ENCODE peak calls at places on chromosomes 1 and 21, in ten cellular contexts. One of them, this sample, is unnamed.
A peak's percentile ranks its signal among the peaks of the same experiment; 100 is the strongest.

GRCh38 chr1:248696775-248697174 is 5.8 kb downstream of the OR14I1 start:
- ATAC-seq in Panc1: no peak
- ATAC-seq in CD4-positive, alpha-beta T cell: no peak
- ATAC-seq in K562: no peak
- ATAC-seq in heart right ventricle: no peak
- ATAC-seq in GM23338: no peak
- ATAC-seq in aorta: no peak
- ATAC-seq in pancreas: no peak
- ATAC-seq in stimulated activated naive CD8-positive, alpha-beta T cell treated with anti-CD3 and anti-CD28 coated beads, Interleukin-15, Interleukin-2, amounts not matched to agents 100 U/mL and 50 U/mL, for 24 hours: no peak
- ATAC-seq in T-helper 17 cell: no peak
- ATAC-seq in this sample: peak; percentile 53

GRCh38 chr21:38308010-38308784 is 51.4 kb downstream of the KCNJ15 start:
- ATAC-seq in Panc1: no peak
- ATAC-seq in CD4-positive, alpha-beta T cell: no peak
- ATAC-seq in K562: no peak
- ATAC-seq in heart right ventricle: peak; percentile 60
- ATAC-seq in GM23338: no peak
- ATAC-seq in aorta: peak; percentile 89
- ATAC-seq in pancreas: peak; percentile 49
- ATAC-seq in stimulated activated naive CD8-positive, alpha-beta T cell treated with anti-CD3 and anti-CD28 coated beads, Interleukin-15, Interleukin-2, amounts not matched to agents 100 U/mL and 50 U/mL, for 24 hours: no peak
- ATAC-seq in T-helper 17 cell: no peak
- ATAC-seq in this sample: no peak

GRCh38 chr1:214380986-214381695 is 100.2 kb downstream of the SMYD2 start:
- ATAC-seq in Panc1: no peak
- ATAC-seq in CD4-positive, alpha-beta T cell: no peak
- ATAC-seq in K562: no peak
- ATAC-seq in heart right ventricle: no peak
- ATAC-seq in GM23338: no peak
- ATAC-seq in aorta: no peak
- ATAC-seq in pancreas: no peak
- ATAC-seq in stimulated activated naive CD8-positive, alpha-beta T cell treated with anti-CD3 and anti-CD28 coated beads, Interleukin-15, Interleukin-2, amounts not matched to agents 100 U/mL and 50 U/mL, for 24 hours: no peak
- ATAC-seq in T-helper 17 cell: no peak
- ATAC-seq in this sample: no peak

GRCh38 chr1:85283475-85284199 is 7.2 kb upstream of the BCL10 start:
- ATAC-seq in Panc1: no peak
- ATAC-seq in CD4-positive, alpha-beta T cell: no peak
- ATAC-seq in K562: peak; percentile 64
- ATAC-seq in heart right ventricle: peak; percentile 40
- ATAC-seq in GM23338: peak; percentile 62
- ATAC-seq in aorta: peak; percentile 37
- ATAC-seq in pancreas: peak; percentile 90
- ATAC-seq in stimulated activated naive CD8-positive, alpha-beta T cell treated with anti-CD3 and anti-CD28 coated beads, Interleukin-15, Interleukin-2, amounts not matched to agents 100 U/mL and 50 U/mL, for 24 hours: no peak
- ATAC-seq in T-helper 17 cell: no peak
- ATAC-seq in this sample: no peak

GRCh38 chr1:40794915-40795715 is 11.5 kb downstream of the KCNQ4 start:
- ATAC-seq in Panc1: no peak
- ATAC-seq in CD4-positive, alpha-beta T cell: peak; percentile 69
- ATAC-seq in K562: no peak
- ATAC-seq in heart right ventricle: no peak
- ATAC-seq in GM23338: no peak
- ATAC-seq in aorta: no peak
- ATAC-seq in pancreas: no peak
- ATAC-seq in stimulated activated naive CD8-positive, alpha-beta T cell treated with anti-CD3 and anti-CD28 coated beads, Interleukin-15, Interleukin-2, amounts not matched to agents 100 U/mL and 50 U/mL, for 24 hours: no peak
- ATAC-seq in T-helper 17 cell: peak; percentile 51
- ATAC-seq in this sample: no peak

GRCh38 chr21:14838400-14838799 is 226.4 kb downstream of the NRIP1 start:
- ATAC-seq in Panc1: no peak
- ATAC-seq in CD4-positive, alpha-beta T cell: no peak
- ATAC-seq in K562: no peak
- ATAC-seq in heart right ventricle: no peak
- ATAC-seq in GM23338: no peak
- ATAC-seq in aorta: no peak
- ATAC-seq in pancreas: no peak
- ATAC-seq in stimulated activated naive CD8-positive, alpha-beta T cell treated with anti-CD3 and anti-CD28 coated beads, Interleukin-15, Interleukin-2, amounts not matched to agents 100 U/mL and 50 U/mL, for 24 hours: no peak
- ATAC-seq in T-helper 17 cell: no peak
- ATAC-seq in this sample: no peak

GRCh38 chr1:237098517-237098916 is 56.5 kb downstream of the RYR2 start:
- ATAC-seq in Panc1: no peak
- ATAC-seq in CD4-positive, alpha-beta T cell: no peak
- ATAC-seq in K562: no peak
- ATAC-seq in heart right ventricle: no peak
- ATAC-seq in GM23338: no peak
- ATAC-seq in aorta: no peak
- ATAC-seq in pancreas: no peak
- ATAC-seq in stimulated activated naive CD8-positive, alpha-beta T cell treated with anti-CD3 and anti-CD28 coated beads, Interleukin-15, Interleukin-2, amounts not matched to agents 100 U/mL and 50 U/mL, for 24 hours: no peak
- ATAC-seq in T-helper 17 cell: no peak
- ATAC-seq in this sample: no peak

GRCh38 chr1:37042506-37042905 is 8.2 kb upstream of the GRIK3 start:
- ATAC-seq in Panc1: no peak
- ATAC-seq in CD4-positive, alpha-beta T cell: no peak
- ATAC-seq in K562: no peak
- ATAC-seq in heart right ventricle: no peak
- ATAC-seq in GM23338: no peak
- ATAC-seq in aorta: peak; percentile 25
- ATAC-seq in pancreas: no peak
- ATAC-seq in stimulated activated naive CD8-positive, alpha-beta T cell treated with anti-CD3 and anti-CD28 coated beads, Interleukin-15, Interleukin-2, amounts not matched to agents 100 U/mL and 50 U/mL, for 24 hours: no peak
- ATAC-seq in T-helper 17 cell: no peak
- ATAC-seq in this sample: no peak

GRCh38 chr1:13570924-13571323 is 12.7 kb upstream of the PDPN start:
- ATAC-seq in Panc1: no peak
- ATAC-seq in CD4-positive, alpha-beta T cell: no peak
- ATAC-seq in K562: peak; percentile 69
- ATAC-seq in heart right ventricle: no peak
- ATAC-seq in GM23338: peak; percentile 80
- ATAC-seq in aorta: no peak
- ATAC-seq in pancreas: no peak
- ATAC-seq in stimulated activated naive CD8-positive, alpha-beta T cell treated with anti-CD3 and anti-CD28 coated beads, Interleukin-15, Interleukin-2, amounts not matched to agents 100 U/mL and 50 U/mL, for 24 hours: no peak
- ATAC-seq in T-helper 17 cell: no peak
- ATAC-seq in this sample: no peak

GRCh38 chr1:214727274-214727673 is 124.3 kb downstream of the CENPF start:
- ATAC-seq in Panc1: no peak
- ATAC-seq in CD4-positive, alpha-beta T cell: no peak
- ATAC-seq in K562: no peak
- ATAC-seq in heart right ventricle: no peak
- ATAC-seq in GM23338: peak; percentile 70
- ATAC-seq in aorta: no peak
- ATAC-seq in pancreas: no peak
- ATAC-seq in stimulated activated naive CD8-positive, alpha-beta T cell treated with anti-CD3 and anti-CD28 coated beads, Interleukin-15, Interleukin-2, amounts not matched to agents 100 U/mL and 50 U/mL, for 24 hours: no peak
- ATAC-seq in T-helper 17 cell: no peak
- ATAC-seq in this sample: no peak

GRCh38 chr1:38197566-38197965 is 151.0 kb upstream of the POU3F1 start:
- ATAC-seq in Panc1: no peak
- ATAC-seq in CD4-positive, alpha-beta T cell: no peak
- ATAC-seq in K562: no peak
- ATAC-seq in heart right ventricle: no peak
- ATAC-seq in GM23338: no peak
- ATAC-seq in aorta: no peak
- ATAC-seq in pancreas: no peak
- ATAC-seq in stimulated activated naive CD8-positive, alpha-beta T cell treated with anti-CD3 and anti-CD28 coated beads, Interleukin-15, Interleukin-2, amounts not matched to agents 100 U/mL and 50 U/mL, for 24 hours: no peak
- ATAC-seq in T-helper 17 cell: no peak
- ATAC-seq in this sample: no peak

GRCh38 chr1:51541313-51542050 is 22.4 kb upstream of the EPS15 start:
- ATAC-seq in Panc1: peak; percentile 87
- ATAC-seq in CD4-positive, alpha-beta T cell: no peak
- ATAC-seq in K562: peak; percentile 45
- ATAC-seq in heart right ventricle: no peak
- ATAC-seq in GM23338: no peak
- ATAC-seq in aorta: no peak
- ATAC-seq in pancreas: no peak
- ATAC-seq in stimulated activated naive CD8-positive, alpha-beta T cell treated with anti-CD3 and anti-CD28 coated beads, Interleukin-15, Interleukin-2, amounts not matched to agents 100 U/mL and 50 U/mL, for 24 hours: peak; percentile 79
- ATAC-seq in T-helper 17 cell: no peak
- ATAC-seq in this sample: no peak

GRCh38 chr1:26498894-26499293 is 26.7 kb downstream of the HMGN2 start:
- ATAC-seq in Panc1: no peak
- ATAC-seq in CD4-positive, alpha-beta T cell: no peak
- ATAC-seq in K562: no peak
- ATAC-seq in heart right ventricle: no peak
- ATAC-seq in GM23338: no peak
- ATAC-seq in aorta: no peak
- ATAC-seq in pancreas: no peak
- ATAC-seq in stimulated activated naive CD8-positive, alpha-beta T cell treated with anti-CD3 and anti-CD28 coated beads, Interleukin-15, Interleukin-2, amounts not matched to agents 100 U/mL and 50 U/mL, for 24 hours: no peak
- ATAC-seq in T-helper 17 cell: no peak
- ATAC-seq in this sample: no peak

GRCh38 chr1:172321429-172321828 is 99.1 kb upstream of the C1orf105 start:
- ATAC-seq in Panc1: peak; percentile 31
- ATAC-seq in CD4-positive, alpha-beta T cell: no peak
- ATAC-seq in K562: no peak
- ATAC-seq in heart right ventricle: peak; percentile 73
- ATAC-seq in GM23338: no peak
- ATAC-seq in aorta: peak; percentile 81
- ATAC-seq in pancreas: no peak
- ATAC-seq in stimulated activated naive CD8-positive, alpha-beta T cell treated with anti-CD3 and anti-CD28 coated beads, Interleukin-15, Interleukin-2, amounts not matched to agents 100 U/mL and 50 U/mL, for 24 hours: no peak
- ATAC-seq in T-helper 17 cell: no peak
- ATAC-seq in this sample: no peak

GRCh38 chr21:15741510-15741909 is 11.7 kb downstream of the USP25 start:
- ATAC-seq in Panc1: no peak
- ATAC-seq in CD4-positive, alpha-beta T cell: no peak
- ATAC-seq in K562: no peak
- ATAC-seq in heart right ventricle: no peak
- ATAC-seq in GM23338: no peak
- ATAC-seq in aorta: no peak
- ATAC-seq in pancreas: peak; percentile 55
- ATAC-seq in stimulated activated naive CD8-positive, alpha-beta T cell treated with anti-CD3 and anti-CD28 coated beads, Interleukin-15, Interleukin-2, amounts not matched to agents 100 U/mL and 50 U/mL, for 24 hours: no peak
- ATAC-seq in T-helper 17 cell: no peak
- ATAC-seq in this sample: no peak

GRCh38 chr1:89271616-89272015 is 1.0 kb downstream of the GBP5 start:
- ATAC-seq in Panc1: no peak
- ATAC-seq in CD4-positive, alpha-beta T cell: no peak
- ATAC-seq in K562: no peak
- ATAC-seq in heart right ventricle: no peak
- ATAC-seq in GM23338: no peak
- ATAC-seq in aorta: no peak
- ATAC-seq in pancreas: no peak
- ATAC-seq in stimulated activated naive CD8-positive, alpha-beta T cell treated with anti-CD3 and anti-CD28 coated beads, Interleukin-15, Interleukin-2, amounts not matched to agents 100 U/mL and 50 U/mL, for 24 hours: no peak
- ATAC-seq in T-helper 17 cell: no peak
- ATAC-seq in this sample: no peak

GRCh38 chr1:8194481-8195227 is 123.3 kb upstream of the SLC45A1 start:
- ATAC-seq in Panc1: peak; percentile 78
- ATAC-seq in CD4-positive, alpha-beta T cell: no peak
- ATAC-seq in K562: no peak
- ATAC-seq in heart right ventricle: no peak
- ATAC-seq in GM23338: no peak
- ATAC-seq in aorta: no peak
- ATAC-seq in pancreas: no peak
- ATAC-seq in stimulated activated naive CD8-positive, alpha-beta T cell treated with anti-CD3 and anti-CD28 coated beads, Interleukin-15, Interleukin-2, amounts not matched to agents 100 U/mL and 50 U/mL, for 24 hours: no peak
- ATAC-seq in T-helper 17 cell: no peak
- ATAC-seq in this sample: no peak

GRCh38 chr1:27503961-27504587 is 14.1 kb upstream of the WASF2 start:
- ATAC-seq in Panc1: peak; percentile 14
- ATAC-seq in CD4-positive, alpha-beta T cell: no peak
- ATAC-seq in K562: no peak
- ATAC-seq in heart right ventricle: peak; percentile 1
- ATAC-seq in GM23338: peak; percentile 60
- ATAC-seq in aorta: peak; percentile 52
- ATAC-seq in pancreas: no peak
- ATAC-seq in stimulated activated naive CD8-positive, alpha-beta T cell treated with anti-CD3 and anti-CD28 coated beads, Interleukin-15, Interleukin-2, amounts not matched to agents 100 U/mL and 50 U/mL, for 24 hours: no peak
- ATAC-seq in T-helper 17 cell: no peak
- ATAC-seq in this sample: no peak

GRCh38 chr1:88571510-88571909 is 112.6 kb upstream of the PKN2 start:
- ATAC-seq in Panc1: no peak
- ATAC-seq in CD4-positive, alpha-beta T cell: no peak
- ATAC-seq in K562: no peak
- ATAC-seq in heart right ventricle: no peak
- ATAC-seq in GM23338: no peak
- ATAC-seq in aorta: no peak
- ATAC-seq in pancreas: no peak
- ATAC-seq in stimulated activated naive CD8-positive, alpha-beta T cell treated with anti-CD3 and anti-CD28 coated beads, Interleukin-15, Interleukin-2, amounts not matched to agents 100 U/mL and 50 U/mL, for 24 hours: no peak
- ATAC-seq in T-helper 17 cell: no peak
- ATAC-seq in this sample: no peak

GRCh38 chr1:59856725-59857338 is 42.1 kb downstream of the HOOK1 start:
- ATAC-seq in Panc1: no peak
- ATAC-seq in CD4-positive, alpha-beta T cell: no peak
- ATAC-seq in K562: no peak
- ATAC-seq in heart right ventricle: peak; percentile 64
- ATAC-seq in GM23338: peak; percentile 41
- ATAC-seq in aorta: no peak
- ATAC-seq in pancreas: peak; percentile 88
- ATAC-seq in stimulated activated naive CD8-positive, alpha-beta T cell treated with anti-CD3 and anti-CD28 coated beads, Interleukin-15, Interleukin-2, amounts not matched to agents 100 U/mL and 50 U/mL, for 24 hours: no peak
- ATAC-seq in T-helper 17 cell: no peak
- ATAC-seq in this sample: no peak

GRCh38 chr1:31625180-31625514 is 7.7 kb downstream of the HCRTR1 start:
- ATAC-seq in Panc1: no peak
- ATAC-seq in CD4-positive, alpha-beta T cell: no peak
- ATAC-seq in K562: no peak
- ATAC-seq in heart right ventricle: no peak
- ATAC-seq in GM23338: no peak
- ATAC-seq in aorta: no peak
- ATAC-seq in pancreas: no peak
- ATAC-seq in stimulated activated naive CD8-positive, alpha-beta T cell treated with anti-CD3 and anti-CD28 coated beads, Interleukin-15, Interleukin-2, amounts not matched to agents 100 U/mL and 50 U/mL, for 24 hours: no peak
- ATAC-seq in T-helper 17 cell: no peak
- ATAC-seq in this sample: peak; percentile 34

GRCh38 chr1:170321113-170321512 is 175.4 kb downstream of the NTMT2 start:
- ATAC-seq in Panc1: no peak
- ATAC-seq in CD4-positive, alpha-beta T cell: no peak
- ATAC-seq in K562: no peak
- ATAC-seq in heart right ventricle: no peak
- ATAC-seq in GM23338: no peak
- ATAC-seq in aorta: no peak
- ATAC-seq in pancreas: no peak
- ATAC-seq in stimulated activated naive CD8-positive, alpha-beta T cell treated with anti-CD3 and anti-CD28 coated beads, Interleukin-15, Interleukin-2, amounts not matched to agents 100 U/mL and 50 U/mL, for 24 hours: no peak
- ATAC-seq in T-helper 17 cell: no peak
- ATAC-seq in this sample: no peak

GRCh38 chr1:156592158-156592909 is 758 bp downstream of the NAXE start:
- ATAC-seq in Panc1: no peak
- ATAC-seq in CD4-positive, alpha-beta T cell: no peak
- ATAC-seq in K562: peak; percentile 12
- ATAC-seq in heart right ventricle: no peak
- ATAC-seq in GM23338: peak; percentile 29
- ATAC-seq in aorta: no peak
- ATAC-seq in pancreas: no peak
- ATAC-seq in stimulated activated naive CD8-positive, alpha-beta T cell treated with anti-CD3 and anti-CD28 coated beads, Interleukin-15, Interleukin-2, amounts not matched to agents 100 U/mL and 50 U/mL, for 24 hours: peak; percentile 1
- ATAC-seq in T-helper 17 cell: no peak
- ATAC-seq in this sample: peak; percentile 2

GRCh38 chr1:192793983-192794767 is 14.7 kb upstream of the RGS2 start:
- ATAC-seq in Panc1: no peak
- ATAC-seq in CD4-positive, alpha-beta T cell: no peak
- ATAC-seq in K562: no peak
- ATAC-seq in heart right ventricle: no peak
- ATAC-seq in GM23338: peak; percentile 56
- ATAC-seq in aorta: no peak
- ATAC-seq in pancreas: no peak
- ATAC-seq in stimulated activated naive CD8-positive, alpha-beta T cell treated with anti-CD3 and anti-CD28 coated beads, Interleukin-15, Interleukin-2, amounts not matched to agents 100 U/mL and 50 U/mL, for 24 hours: no peak
- ATAC-seq in T-helper 17 cell: no peak
- ATAC-seq in this sample: no peak

GRCh38 chr1:36343651-36344394 is 20.4 kb upstream of the EVA1B start:
- ATAC-seq in Panc1: no peak
- ATAC-seq in CD4-positive, alpha-beta T cell: no peak
- ATAC-seq in K562: no peak
- ATAC-seq in heart right ventricle: no peak
- ATAC-seq in GM23338: no peak
- ATAC-seq in aorta: no peak
- ATAC-seq in pancreas: no peak
- ATAC-seq in stimulated activated naive CD8-positive, alpha-beta T cell treated with anti-CD3 and anti-CD28 coated beads, Interleukin-15, Interleukin-2, amounts not matched to agents 100 U/mL and 50 U/mL, for 24 hours: no peak
- ATAC-seq in T-helper 17 cell: no peak
- ATAC-seq in this sample: no peak

GRCh38 chr1:16156848-16157495 is 1.1 kb upstream of the EPHA2 start:
- ATAC-seq in Panc1: peak; percentile 25
- ATAC-seq in CD4-positive, alpha-beta T cell: no peak
- ATAC-seq in K562: no peak
- ATAC-seq in heart right ventricle: no peak
- ATAC-seq in GM23338: no peak
- ATAC-seq in aorta: no peak
- ATAC-seq in pancreas: no peak
- ATAC-seq in stimulated activated naive CD8-positive, alpha-beta T cell treated with anti-CD3 and anti-CD28 coated beads, Interleukin-15, Interleukin-2, amounts not matched to agents 100 U/mL and 50 U/mL, for 24 hours: no peak
- ATAC-seq in T-helper 17 cell: no peak
- ATAC-seq in this sample: no peak

GRCh38 chr1:236864996-236865877 is 70.1 kb downstream of the MTR start:
- ATAC-seq in Panc1: no peak
- ATAC-seq in CD4-positive, alpha-beta T cell: no peak
- ATAC-seq in K562: no peak
- ATAC-seq in heart right ventricle: no peak
- ATAC-seq in GM23338: no peak
- ATAC-seq in aorta: no peak
- ATAC-seq in pancreas: no peak
- ATAC-seq in stimulated activated naive CD8-positive, alpha-beta T cell treated with anti-CD3 and anti-CD28 coated beads, Interleukin-15, Interleukin-2, amounts not matched to agents 100 U/mL and 50 U/mL, for 24 hours: no peak
- ATAC-seq in T-helper 17 cell: no peak
- ATAC-seq in this sample: no peak

GRCh38 chr21:29190920-29191319 is 60.5 kb downstream of the MAP3K7CL start:
- ATAC-seq in Panc1: no peak
- ATAC-seq in CD4-positive, alpha-beta T cell: no peak
- ATAC-seq in K562: no peak
- ATAC-seq in heart right ventricle: no peak
- ATAC-seq in GM23338: no peak
- ATAC-seq in aorta: no peak
- ATAC-seq in pancreas: no peak
- ATAC-seq in stimulated activated naive CD8-positive, alpha-beta T cell treated with anti-CD3 and anti-CD28 coated beads, Interleukin-15, Interleukin-2, amounts not matched to agents 100 U/mL and 50 U/mL, for 24 hours: peak; percentile 79
- ATAC-seq in T-helper 17 cell: no peak
- ATAC-seq in this sample: no peak

This sample was measured in stimulated activated memory B cell treated with anti-CD40 and anti-IgM and Interleukin-4, amounts not matched to agents 10 μg/mL and 1 μg/mL and 100 μg/mL, for 72 hours.